ENCODE peak calls at places on chromosomes 3 and 15, in five cellular contexts. One of them, this sample, is unnamed. For H3K4me1 and H3K27me3, the result is how much of the 10 kb centered on the place peaks cover.

GRCh38 chr3:52890735-52891134 is 6.6 kb downstream of the STIMATE start:
- DNase-seq in CD8-positive, alpha-beta memory T cell: no peak
- DNase-seq in sigmoid colon: no peak
- DNase-seq in fibroblast of lung: no peak
- DNase-seq in tibial nerve: no peak
- DNase-seq in this sample: no peak

GRCh38 chr3:196177567-196177966 is 33.6 kb downstream of the ZDHHC19 start:
- DNase-seq in CD8-positive, alpha-beta memory T cell: no peak
- DNase-seq in sigmoid colon: no peak
- DNase-seq in fibroblast of lung: no peak
- DNase-seq in tibial nerve: no peak
- DNase-seq in this sample: no peak

GRCh38 chr3:105821433-105821832 is 47.4 kb downstream of the CBLB start:
- DNase-seq in CD8-positive, alpha-beta memory T cell: no peak
- DNase-seq in sigmoid colon: no peak
- DNase-seq in fibroblast of lung: no peak
- DNase-seq in tibial nerve: no peak
- DNase-seq in this sample: no peak

GRCh38 chr3:148379763-148380162 is 317.9 kb upstream of the AGTR1 start:
- DNase-seq in CD8-positive, alpha-beta memory T cell: no peak
- DNase-seq in sigmoid colon: no peak
- DNase-seq in fibroblast of lung: peak
- DNase-seq in tibial nerve: no peak
- DNase-seq in this sample: no peak

GRCh38 chr3:76203578-76203977 is 418.2 kb upstream of the ZNF717 start:
- DNase-seq in CD8-positive, alpha-beta memory T cell: no peak
- DNase-seq in sigmoid colon: no peak
- DNase-seq in fibroblast of lung: no peak
- DNase-seq in tibial nerve: no peak
- DNase-seq in this sample: no peak

GRCh38 chr15:81002004-81002253 is 1.2 kb downstream of the TLNRD1 start:
- DNase-seq in CD8-positive, alpha-beta memory T cell: no peak
- DNase-seq in sigmoid colon: no peak
- DNase-seq in fibroblast of lung: no peak
- DNase-seq in tibial nerve: no peak
- DNase-seq in this sample: no peak

GRCh38 chr3:126883241-126883640 is 99.7 kb upstream of the PLXNA1 start:
- DNase-seq in CD8-positive, alpha-beta memory T cell: no peak
- DNase-seq in sigmoid colon: no peak
- DNase-seq in fibroblast of lung: peak
- DNase-seq in tibial nerve: no peak
- DNase-seq in this sample: no peak

GRCh38 chr3:64814360-64814759 is 126.6 kb upstream of the ADAMTS9 start:
- DNase-seq in CD8-positive, alpha-beta memory T cell: no peak
- DNase-seq in sigmoid colon: no peak
- DNase-seq in fibroblast of lung: no peak
- DNase-seq in tibial nerve: no peak
- DNase-seq in this sample: no peak

GRCh38 chr3:113947372-113948014 is at the start of gene ZDHHC23:
- DNase-seq in CD8-positive, alpha-beta memory T cell: peak
- DNase-seq in sigmoid colon: peak
- DNase-seq in fibroblast of lung: peak
- DNase-seq in tibial nerve: peak
- DNase-seq in this sample: peak

GRCh38 chr15:71069693-71070092 is 45.6 kb upstream of the THSD4 start:
- DNase-seq in CD8-positive, alpha-beta memory T cell: no peak
- DNase-seq in sigmoid colon: no peak
- DNase-seq in fibroblast of lung: no peak
- DNase-seq in tibial nerve: no peak
- DNase-seq in this sample: no peak

GRCh38 chr15:39756806-39757522 is 25.7 kb downstream of the FSIP1 start:
- DNase-seq in CD8-positive, alpha-beta memory T cell: no peak
- DNase-seq in sigmoid colon: no peak
- DNase-seq in fibroblast of lung: peak
- DNase-seq in tibial nerve: peak
- DNase-seq in this sample: peak

GRCh38 chr3:193730976-193731375 is 138.0 kb downstream of the OPA1 start:
- DNase-seq in CD8-positive, alpha-beta memory T cell: no peak
- DNase-seq in sigmoid colon: no peak
- DNase-seq in fibroblast of lung: no peak
- DNase-seq in tibial nerve: no peak
- DNase-seq in this sample: no peak

GRCh38 chr3:172646439-172647015 is 64.3 kb downstream of the NCEH1 start:
- DNase-seq in CD8-positive, alpha-beta memory T cell: no peak
- DNase-seq in sigmoid colon: no peak
- DNase-seq in fibroblast of lung: peak
- DNase-seq in tibial nerve: peak
- DNase-seq in this sample: peak

GRCh38 chr15:82828064-82828463 is 18.6 kb downstream of the WHAMM start:
- DNase-seq in CD8-positive, alpha-beta memory T cell: no peak
- DNase-seq in sigmoid colon: no peak
- DNase-seq in fibroblast of lung: no peak
- DNase-seq in tibial nerve: no peak
- DNase-seq in this sample: no peak

GRCh38 chr3:165669502-165669901 is 167.7 kb downstream of the BCHE start:
- DNase-seq in CD8-positive, alpha-beta memory T cell: no peak
- DNase-seq in sigmoid colon: no peak
- DNase-seq in fibroblast of lung: peak
- DNase-seq in tibial nerve: no peak
- DNase-seq in this sample: no peak

GRCh38 chr3:129030611-129031010 is 29.5 kb downstream of the EFCC1 start:
- DNase-seq in CD8-positive, alpha-beta memory T cell: no peak
- DNase-seq in sigmoid colon: no peak
- DNase-seq in fibroblast of lung: no peak
- DNase-seq in tibial nerve: no peak
- DNase-seq in this sample: no peak

GRCh38 chr3:100057716-100058575 is 56.4 kb downstream of the FILIP1L start:
- DNase-seq in CD8-positive, alpha-beta memory T cell: no peak
- DNase-seq in sigmoid colon: no peak
- DNase-seq in fibroblast of lung: no peak
- DNase-seq in tibial nerve: no peak
- DNase-seq in this sample: no peak

GRCh38 chr3:57064615-57065014 is 4.2 kb downstream of the SPATA12 start:
- DNase-seq in CD8-positive, alpha-beta memory T cell: no peak
- DNase-seq in sigmoid colon: no peak
- DNase-seq in fibroblast of lung: no peak
- DNase-seq in tibial nerve: no peak
- DNase-seq in this sample: no peak

GRCh38 chr3:26550413-26550812 is 72.2 kb upstream of the LRRC3B start:
- DNase-seq in CD8-positive, alpha-beta memory T cell: no peak
- DNase-seq in sigmoid colon: no peak
- DNase-seq in fibroblast of lung: no peak
- DNase-seq in tibial nerve: no peak
- DNase-seq in this sample: no peak

GRCh38 chr3:48891606-48892005 is 7.1 kb downstream of the SLC25A20 start:
- DNase-seq in CD8-positive, alpha-beta memory T cell: no peak
- DNase-seq in sigmoid colon: no peak
- DNase-seq in fibroblast of lung: no peak
- DNase-seq in tibial nerve: no peak
- DNase-seq in this sample: no peak

GRCh38 chr3:125186261-125186770 is 26.2 kb downstream of the SLC12A8 start:
- DNase-seq in CD8-positive, alpha-beta memory T cell: no peak
- DNase-seq in sigmoid colon: no peak
- DNase-seq in fibroblast of lung: peak
- DNase-seq in tibial nerve: no peak
- DNase-seq in this sample: no peak

GRCh38 chr15:91944334-91944733 is 90.8 kb downstream of the SLCO3A1 start:
- DNase-seq in CD8-positive, alpha-beta memory T cell: no peak
- DNase-seq in sigmoid colon: no peak
- DNase-seq in fibroblast of lung: no peak
- DNase-seq in tibial nerve: no peak
- DNase-seq in this sample: no peak

GRCh38 chr15:73921257-73921890 is 4.9 kb upstream of the LOXL1 start:
- DNase-seq in CD8-positive, alpha-beta memory T cell: no peak
- DNase-seq in sigmoid colon: no peak
- DNase-seq in fibroblast of lung: no peak
- DNase-seq in tibial nerve: no peak
- DNase-seq in this sample: no peak

GRCh38 chr3:162295323-162295983 is 798.8 kb downstream of the OTOL1 start:
- DNase-seq in CD8-positive, alpha-beta memory T cell: no peak
- DNase-seq in sigmoid colon: no peak
- DNase-seq in fibroblast of lung: peak
- DNase-seq in tibial nerve: no peak
- DNase-seq in this sample: no peak

GRCh38 chr3:189308594-189308993 is 136.8 kb downstream of the TPRG1 start:
- DNase-seq in CD8-positive, alpha-beta memory T cell: no peak
- DNase-seq in sigmoid colon: no peak
- DNase-seq in fibroblast of lung: no peak
- DNase-seq in tibial nerve: no peak
- DNase-seq in this sample: no peak

GRCh38 chr15:57160823-57161560 is 215.3 kb upstream of the CGNL1 start:
- DNase-seq in CD8-positive, alpha-beta memory T cell: no peak
- DNase-seq in sigmoid colon: no peak
- DNase-seq in fibroblast of lung: peak
- DNase-seq in tibial nerve: no peak
- DNase-seq in this sample: no peak

GRCh38 chr3:188269040-188269439 is 115.1 kb downstream of the LPP start:
- DNase-seq in CD8-positive, alpha-beta memory T cell: no peak
- DNase-seq in sigmoid colon: no peak
- DNase-seq in fibroblast of lung: no peak
- DNase-seq in tibial nerve: no peak
- DNase-seq in this sample: no peak

DNA sequence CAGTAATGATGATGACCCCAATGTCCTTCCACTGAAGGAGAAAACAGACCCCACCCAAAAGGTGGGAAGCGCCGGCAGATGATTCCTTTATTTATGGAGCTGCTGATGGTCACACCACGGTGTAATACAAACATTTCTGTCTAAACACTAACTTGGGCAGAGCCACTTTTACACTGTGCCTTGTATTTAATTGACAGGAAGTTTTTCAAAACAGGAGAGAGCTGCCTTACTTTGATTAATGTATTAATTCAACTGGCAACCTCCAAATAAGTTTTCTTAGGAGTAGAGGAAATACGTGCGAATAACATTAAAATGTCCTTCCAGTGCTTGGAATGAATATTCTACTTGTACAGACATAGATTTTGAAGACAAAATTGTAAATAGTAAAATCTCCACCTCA is 70.4 kb downstream of the WWTR1 start:
- DNase-seq in CD8-positive, alpha-beta memory T cell: no peak
- DNase-seq in sigmoid colon: no peak
- DNase-seq in fibroblast of lung: no peak
- DNase-seq in tibial nerve: no peak
- DNase-seq in this sample: no peak
- H3K4me1 ChIP-seq in CD8-positive, alpha-beta memory T cell: under half
- H3K4me1 ChIP-seq in sigmoid colon: half or more
- H3K4me1 ChIP-seq in fibroblast of lung: under half
- H3K4me1 ChIP-seq in tibial nerve: under half
- H3K4me1 ChIP-seq in this sample: under half

GRCh38 chr15:88646951-88647350 is 8.1 kb downstream of the ISG20 start:
- DNase-seq in CD8-positive, alpha-beta memory T cell: no peak
- DNase-seq in sigmoid colon: peak
- DNase-seq in fibroblast of lung: no peak
- DNase-seq in tibial nerve: no peak
- DNase-seq in this sample: no peak
- H3K4me3 ChIP-seq in CD8-positive, alpha-beta memory T cell: no peak
- H3K4me3 ChIP-seq in sigmoid colon: no peak
- H3K4me3 ChIP-seq in fibroblast of lung: no peak
- H3K4me3 ChIP-seq in tibial nerve: no peak
- H3K4me3 ChIP-seq in this sample: no peak

DNA sequence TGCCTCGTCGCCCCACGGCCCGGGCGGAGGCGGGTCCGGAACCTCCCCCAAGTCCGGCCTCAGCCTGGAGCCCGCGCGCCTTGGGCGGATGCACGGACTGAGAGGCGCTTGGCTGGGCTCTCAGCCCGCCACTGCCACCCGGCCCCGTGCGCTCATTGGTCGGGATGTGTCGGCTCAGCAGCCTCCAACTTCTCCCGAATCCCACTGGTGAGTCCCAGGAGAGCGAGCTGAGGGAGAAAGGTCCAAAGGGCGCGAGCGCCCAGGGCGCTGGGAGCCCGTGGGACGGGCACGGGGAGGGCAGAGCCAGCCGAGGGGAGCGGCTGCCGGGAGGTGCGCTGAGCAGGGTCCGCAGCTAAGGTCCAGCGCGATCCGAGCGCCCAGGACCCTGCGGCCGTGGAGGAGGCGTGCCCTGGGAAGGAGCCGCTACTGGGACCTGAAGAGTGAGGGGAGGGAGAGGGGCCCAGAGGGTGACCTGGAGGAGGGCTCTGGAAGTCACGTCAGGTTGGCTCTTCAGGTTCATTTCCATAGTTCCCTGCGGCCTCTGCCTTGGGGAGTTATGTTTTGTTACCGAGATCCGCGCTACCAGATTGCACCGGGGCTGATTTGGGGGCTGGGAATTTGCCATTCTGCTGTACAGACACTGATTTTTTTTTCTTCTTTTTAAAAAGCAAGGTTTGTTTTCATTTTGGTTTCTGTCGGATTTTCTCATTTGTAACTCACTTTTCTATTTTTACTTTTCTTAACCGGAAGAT is at the start of gene MME:
- DNase-seq in CD8-positive, alpha-beta memory T cell: no peak
- DNase-seq in sigmoid colon: no peak
- DNase-seq in fibroblast of lung: peak
- DNase-seq in tibial nerve: peak
- DNase-seq in this sample: peak
- H3K27me3 ChIP-seq in CD8-positive, alpha-beta memory T cell: under half
- H3K27me3 ChIP-seq in sigmoid colon: under half
- H3K27me3 ChIP-seq in fibroblast of lung: under half
- H3K27me3 ChIP-seq in tibial nerve: under half
- H3K27me3 ChIP-seq in this sample: under half

GRCh38 chr3:141392416-141392815 is 24.1 kb downstream of the ZBTB38 start:
- DNase-seq in CD8-positive, alpha-beta memory T cell: no peak
- DNase-seq in sigmoid colon: no peak
- DNase-seq in fibroblast of lung: no peak
- DNase-seq in tibial nerve: no peak
- DNase-seq in this sample: no peak

GRCh38 chr3:141394560-141394959 is 26.3 kb downstream of the ZBTB38 start:
- DNase-seq in CD8-positive, alpha-beta memory T cell: no peak
- DNase-seq in sigmoid colon: no peak
- DNase-seq in fibroblast of lung: no peak
- DNase-seq in tibial nerve: no peak
- DNase-seq in this sample: no peak

GRCh38 chr3:141393151-141394076 is 25.1 kb downstream of the ZBTB38 start:
- DNase-seq in CD8-positive, alpha-beta memory T cell: no peak
- DNase-seq in sigmoid colon: no peak
- DNase-seq in fibroblast of lung: peak
- DNase-seq in tibial nerve: no peak
- DNase-seq in this sample: peak

GRCh38 chr3:141397996-141398395 is 29.7 kb downstream of the ZBTB38 start:
- DNase-seq in CD8-positive, alpha-beta memory T cell: no peak
- DNase-seq in sigmoid colon: no peak
- DNase-seq in fibroblast of lung: no peak
- DNase-seq in tibial nerve: no peak
- DNase-seq in this sample: no peak

DNA sequence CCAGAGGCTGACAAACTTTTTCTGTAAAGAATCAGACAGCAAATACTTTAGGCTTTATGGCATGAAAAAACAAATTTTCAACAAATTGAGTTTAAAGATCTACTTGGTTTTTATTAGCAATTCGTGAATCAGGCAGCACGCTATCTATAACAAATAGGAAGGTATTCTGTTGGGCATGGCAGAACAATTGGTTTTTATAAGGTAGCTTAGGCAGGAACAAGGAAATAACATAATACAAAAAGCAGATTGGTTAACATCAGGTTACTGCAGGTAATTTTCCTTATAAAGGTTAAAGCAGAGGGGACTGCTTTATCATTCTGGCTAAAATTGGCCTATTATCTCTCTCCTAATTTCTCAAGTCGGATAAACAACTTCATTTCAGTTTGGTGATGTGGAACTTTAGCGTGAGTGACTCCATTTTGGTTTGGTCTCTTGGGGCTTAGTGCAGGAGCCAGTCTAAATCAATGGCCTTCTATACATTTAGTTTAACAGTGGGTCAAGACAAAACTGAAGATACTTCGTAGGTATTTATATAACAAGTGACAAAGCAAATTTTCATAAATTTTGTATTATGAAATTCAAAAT is 26.8 kb downstream of the ZBTB38 start:
- DNase-seq in CD8-positive, alpha-beta memory T cell: no peak
- DNase-seq in sigmoid colon: no peak
- DNase-seq in fibroblast of lung: no peak
- DNase-seq in tibial nerve: no peak
- DNase-seq in this sample: no peak
- H3K4me1 ChIP-seq in CD8-positive, alpha-beta memory T cell: under half
- H3K4me1 ChIP-seq in sigmoid colon: under half
- H3K4me1 ChIP-seq in fibroblast of lung: under half
- H3K4me1 ChIP-seq in tibial nerve: under half
- H3K4me1 ChIP-seq in this sample: under half